ENCODE peak calls at places on chromosome X, in eight cellular contexts. I is uterus, N is HCT116, L is IMR-90, P is GM23248, Q is mammary epithelial cell, U is A549, D is PC-3. J is an unnamed sample.
A peak's percentile ranks its signal among the peaks of the same experiment; 100 is the strongest.

GRCh38 chrX:118231464-118231863 is 114.4 kb upstream of the WDR44 start:
- DNase-seq in L (peak; percentile 57), N (no peak), D (no peak), Q (no peak), I (no peak), P (no peak), U (no peak), J (no peak)

GRCh38 chrX:64350521-64350920 is 44.7 kb downstream of the MTMR8 start:
- DNase-seq in L (no peak), P (no peak), N (no peak), D (no peak), I (no peak), Q (no peak), U (no peak), J (no peak)

GRCh38 chrX:136259543-136259942 is 8.3 kb upstream of the MAP7D3 start:
- DNase-seq in P (peak; percentile 73), N (no peak), D (no peak), L (peak; percentile 68), Q (no peak), I (no peak), U (no peak), J (no peak)

GRCh38 chrX:80184854-80185253 is 170.3 kb downstream of the TBX22 start:
- DNase-seq in U (no peak), P (no peak), I (no peak), L (no peak), D (no peak), Q (no peak), N (no peak), J (no peak)

GRCh38 chrX:112961981-112962380 is 121.3 kb upstream of the AMOT start:
- DNase-seq in N (no peak), Q (no peak), L (no peak), P (no peak), I (no peak), U (no peak), D (no peak), J (no peak)

GRCh38 chrX:123771449-123772064 is 38.7 kb upstream of the THOC2 start:
- DNase-seq in L (no peak), N (no peak), I (no peak), U (peak; percentile 45), D (no peak), P (no peak), Q (no peak), J (no peak)

GRCh38 chrX:20066968-20067708 is 49.6 kb downstream of the MAP7D2 start:
- DNase-seq in L (peak; percentile 70), U (peak; percentile 71), N (peak; percentile 38), D (peak; percentile 73), P (peak; percentile 69), Q (peak; percentile 52), I (no peak), J (peak; percentile 14)

GRCh38 chrX:40996886-40997530 is 88.2 kb upstream of the USP9X start:
- DNase-seq in L (peak; percentile 81), P (peak; percentile 66), Q (peak; percentile 61), U (peak; percentile 78), N (peak; percentile 42), D (peak; percentile 55), I (no peak), J (peak; percentile 17)

GRCh38 chrX:19342331-19342906 is 1.3 kb upstream of the PDHA1 start:
- DNase-seq in U (no peak), Q (no peak), I (no peak), P (peak; percentile 18), D (peak; percentile 7), L (peak; percentile 34), N (no peak), J (no peak)

GRCh38 chrX:30577362-30577961 is at the start of gene TASL:
- DNase-seq in P (no peak), N (no peak), D (no peak), Q (no peak), U (no peak), I (no peak), L (no peak), J (no peak)

GRCh38 chrX:32155044-32155638 is 1056.2 kb downstream of the DMD start:
- DNase-seq in N (no peak), U (no peak), L (no peak), I (no peak), Q (no peak), P (no peak), D (no peak), J (no peak)

GRCh38 chrX:43573441-43574015 is 82.6 kb upstream of the MAOA start:
- DNase-seq in I (no peak), P (no peak), Q (no peak), N (no peak), U (no peak), D (no peak), L (no peak), J (no peak)

GRCh38 chrX:131841496-131842410 is 181.3 kb upstream of the STK26 start:
- DNase-seq in Q (peak; percentile 54), D (peak; percentile 78), P (peak; percentile 46), U (peak; percentile 66), N (peak; percentile 40), L (peak; percentile 38), I (no peak), J (peak; percentile 19)

GRCh38 chrX:16185725-16186136 is 18.4 kb downstream of the MAGEB17 start:
- DNase-seq in U (peak; percentile 39), P (peak; percentile 80), I (no peak), N (peak; percentile 54), D (peak; percentile 90), L (peak; percentile 88), Q (peak; percentile 81), J (no peak)

GRCh38 chrX:1807301-1807731 is 192.5 kb downstream of the ASMT start:
- DNase-seq in N (no peak), U (no peak), L (peak; percentile 2), D (peak; percentile 53), I (no peak), P (peak; percentile 15), Q (peak; percentile 13), J (no peak)

GRCh38 chrX:9493936-9494335 is 29.1 kb downstream of the TBL1X start:
- DNase-seq in U (no peak), L (no peak), I (no peak), D (no peak), N (no peak), Q (no peak), P (peak; percentile 63), J (no peak)

GRCh38 chrX:53435997-53436396 is 1.8 kb upstream of the HSD17B10 start:
- DNase-seq in N (peak; percentile 51), I (peak; percentile 59), L (peak; percentile 67), Q (peak; percentile 56), U (peak; percentile 78), D (peak; percentile 77), P (peak; percentile 80), J (peak; percentile 68)

GRCh38 chrX:116897526-116897925 is 434.8 kb upstream of the CT83 start:
- DNase-seq in N (no peak), U (no peak), I (no peak), P (no peak), D (no peak), Q (no peak), L (no peak), J (no peak)

GRCh38 chrX:148658115-148658725 is 157.8 kb downstream of the AFF2 start:
- DNase-seq in N (no peak), P (peak; percentile 38), U (no peak), L (no peak), D (no peak), Q (no peak), I (no peak), J (no peak)

GRCh38 chrX:108261541-108262218 is 170.1 kb downstream of the ATG4A start:
- DNase-seq in P (peak; percentile 40), U (peak; percentile 44), D (peak; percentile 83), N (no peak), I (no peak), Q (peak; percentile 93), L (peak; percentile 80), J (no peak)

GRCh38 chrX:26262121-26262523 is 46.2 kb downstream of the MAGEB5 start:
- DNase-seq in Q (peak; percentile 85), L (peak; percentile 26), D (peak; percentile 7), U (peak; percentile 0), N (no peak), P (no peak), I (no peak), J (no peak)

GRCh38 chrX:34658316-34658715 is 1.2 kb upstream of the TMEM47 start:
- DNase-seq in D (no peak), I (no peak), N (no peak), L (peak; percentile 40), P (peak; percentile 55), U (no peak), Q (no peak), J (no peak)

DNA sequence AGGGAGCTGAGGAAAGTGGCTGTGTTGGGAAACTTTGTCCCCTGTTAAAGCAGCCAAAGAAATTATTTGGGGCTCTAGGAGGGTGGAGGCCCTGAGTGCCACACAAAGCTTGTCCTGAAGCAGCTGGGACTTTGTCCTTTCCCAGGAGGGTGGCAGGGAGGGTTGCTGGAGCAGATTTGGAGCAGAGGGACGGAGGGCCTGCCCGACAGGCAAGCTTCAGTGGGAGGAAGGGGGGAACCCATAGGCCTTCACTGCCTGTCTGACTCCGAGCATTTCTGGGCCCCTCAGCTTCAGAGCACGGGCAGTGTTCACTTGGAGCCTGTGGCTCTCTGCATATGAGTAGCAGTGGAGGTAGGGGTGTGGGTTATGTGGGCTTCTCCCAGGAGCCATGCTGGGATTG is 7.2 kb upstream of the CNGA2 start:
- DNase-seq in I (no peak), Q (no peak), L (no peak), D (no peak), U (no peak), P (no peak), N (no peak), J (no peak)
- H3K9me3 ChIP-seq in I (no peaks in the 10 kb centered on the region), Q (peaks cover 3% of the 10 kb centered on the region), L (no peaks in the 10 kb centered on the region), D (no peaks in the 10 kb centered on the region), U (no peaks in the 10 kb centered on the region), P (no peaks in the 10 kb centered on the region), N (no peaks in the 10 kb centered on the region), J (no peaks in the 10 kb centered on the region)

GRCh38 chrX:120301960-120302359 is 9.3 kb downstream of the TMEM255A start:
- DNase-seq in I (no peak), N (no peak), D (no peak), L (no peak), P (no peak), Q (no peak), U (no peak), J (no peak)
- H3K4me3 ChIP-seq in I (no peak overlapping the region), N (no peak overlapping the region), D (no peak overlapping the region), L (no peak overlapping the region), P (no peak overlapping the region), Q (no peak overlapping the region), U (no peak overlapping the region), J (no peak overlapping the region)

GRCh38 chrX:57674861-57675260 is 5.2 kb downstream of the NLRP2B start:
- DNase-seq in D (no peak), Q (no peak), P (no peak), L (no peak), U (no peak), I (no peak), N (no peak), J (no peak)
- H3K9me3 ChIP-seq in D (no peaks in the 10 kb centered on the region), Q (peaks cover 11% of the 10 kb centered on the region), P (no peaks in the 10 kb centered on the region), L (peaks cover 5% of the 10 kb centered on the region), U (no peaks in the 10 kb centered on the region), I (no peaks in the 10 kb centered on the region), N (no peaks in the 10 kb centered on the region), J (no peaks in the 10 kb centered on the region)

GRCh38 chrX:22141061-22141460 is 108.9 kb downstream of the PHEX start:
- DNase-seq in Q (peak; percentile 32), P (peak; percentile 26), D (peak; percentile 42), L (no peak), U (no peak), I (no peak), N (no peak), J (no peak)
- H3K4me3 ChIP-seq in Q (no peak overlapping the region), P (no peak overlapping the region), D (no peak overlapping the region), L (no peak overlapping the region), U (no peak overlapping the region), I (no peak overlapping the region), N (no peak overlapping the region), J (no peak overlapping the region)